ENCODE peak calls at places on chromosomes 12 and 14, in eight cellular contexts. N is IMR-90, K is GM23338, O is sigmoid colon, M is psoas muscle, L is uterus, E is cardiac muscle cell, P is lower lobe of right lung. R is an unnamed sample.

GRCh38 chr14:23542261-23542660 is 9.3 kb downstream of the ZFHX2 start:
- DNase-seq in N (no peak), K (no peak), O (no peak), M (no peak), L (no peak), E (no peak), P (no peak), R (no peak)

GRCh38 chr12:90075685-90076084 is 367.0 kb upstream of the ATP2B1 start:
- DNase-seq in N (no peak), K (no peak), O (no peak), M (no peak), L (no peak), E (no peak), P (no peak), R (no peak)

GRCh38 chr12:106753526-106753925 is 21.0 kb upstream of the RIC8B start:
- DNase-seq in N (no peak), K (no peak), O (no peak), M (no peak), L (no peak), E (no peak), P (no peak), R (no peak)

GRCh38 chr14:48537600-48537999 is 862.2 kb upstream of the MDGA2 start:
- DNase-seq in N (no peak), K (no peak), O (no peak), M (no peak), L (no peak), E (no peak), P (no peak), R (no peak)

GRCh38 chr12:49026678-49027480 is 8.3 kb upstream of the PRKAG1 start:
- DNase-seq in N (no peak), K (no peak), O (no peak), M (peak; percentile 51), L (peak; percentile 24), E (no peak), P (no peak), R (no peak)

GRCh38 chr14:75392686-75393641 is 34.9 kb upstream of the JDP2 start:
- DNase-seq in N (no peak), K (peak; percentile 37), O (no peak), M (no peak), L (no peak), E (no peak), P (no peak), R (no peak)

GRCh38 chr14:42930058-42930457 is 1323.4 kb downstream of the LRFN5 start:
- DNase-seq in N (peak; percentile 58), K (peak; percentile 3), O (no peak), M (no peak), L (no peak), E (no peak), P (no peak), R (no peak)

GRCh38 chr12:124570810-124571209 is 3.4 kb upstream of the NCOR2 start:
- DNase-seq in N (no peak), K (no peak), O (no peak), M (no peak), L (no peak), E (no peak), P (no peak), R (no peak)

GRCh38 chr14:99749142-99749541 is 44.1 kb upstream of the EML1 start:
- DNase-seq in N (no peak), K (peak; percentile 66), O (no peak), M (no peak), L (no peak), E (no peak), P (peak; percentile 20), R (peak; percentile 49)

GRCh38 chr14:93200553-93200952 is 6.3 kb downstream of the GON7 start:
- DNase-seq in N (no peak), K (peak; percentile 33), O (no peak), M (no peak), L (no peak), E (no peak), P (peak; percentile 67), R (no peak)

GRCh38 chr12:86331457-86331856 is 75.3 kb upstream of the MGAT4C start:
- DNase-seq in N (no peak), K (no peak), O (no peak), M (no peak), L (no peak), E (no peak), P (no peak), R (no peak)

GRCh38 chr12:117459229-117459628 is 97.8 kb upstream of the NOS1 start:
- DNase-seq in N (no peak), K (no peak), O (no peak), M (no peak), L (no peak), E (no peak), P (no peak), R (no peak)

GRCh38 chr14:31229638-31230229 is 22.1 kb upstream of the HECTD1 start:
- DNase-seq in N (peak; percentile 98), K (peak; percentile 51), O (peak; percentile 78), M (peak; percentile 84), L (peak; percentile 19), E (peak; percentile 99), P (peak; percentile 69), R (no peak)

GRCh38 chr12:77232045-77232444 is 166.7 kb upstream of the E2F7 start:
- DNase-seq in N (peak; percentile 57), K (no peak), O (no peak), M (no peak), L (peak; percentile 30), E (peak; percentile 74), P (no peak), R (no peak)

GRCh38 chr14:76767681-76768055 is 6.4 kb downstream of the VASH1 start:
- DNase-seq in N (no peak), K (no peak), O (no peak), M (no peak), L (no peak), E (no peak), P (no peak), R (no peak)

GRCh38 chr14:80698974-80699373 is 242.6 kb downstream of the CEP128 start:
- DNase-seq in N (no peak), K (no peak), O (no peak), M (no peak), L (no peak), E (no peak), P (no peak), R (no peak)

GRCh38 chr12:112788205-112788604 is 3.3 kb upstream of the RPH3A start:
- DNase-seq in N (no peak), K (peak; percentile 68), O (no peak), M (no peak), L (no peak), E (no peak), P (no peak), R (no peak)

GRCh38 chr14:103736546-103737431 is 21.2 kb downstream of the ZFYVE21 start:
- DNase-seq in N (no peak), K (no peak), O (peak; percentile 88), M (peak; percentile 70), L (peak; percentile 63), E (no peak), P (peak; percentile 39), R (no peak)

GRCh38 chr14:104292084-104292970 is 153.9 kb downstream of the KIF26A start:
- DNase-seq in N (no peak), K (no peak), O (peak; percentile 53), M (peak; percentile 15), L (no peak), E (no peak), P (peak; percentile 36), R (peak; percentile 5)

GRCh38 chr12:40055776-40056175 is 50.1 kb downstream of the SLC2A13 start:
- DNase-seq in N (no peak), K (no peak), O (no peak), M (no peak), L (no peak), E (no peak), P (no peak), R (no peak)

GRCh38 chr12:40056357-40056756 is 49.5 kb downstream of the SLC2A13 start:
- DNase-seq in N (no peak), K (no peak), O (no peak), M (no peak), L (no peak), E (no peak), P (no peak), R (no peak)

GRCh38 chr12:40054554-40055226 is 51.2 kb downstream of the SLC2A13 start:
- DNase-seq in N (peak; percentile 80), K (no peak), O (peak; percentile 74), M (no peak), L (no peak), E (peak; percentile 82), P (no peak), R (no peak)

GRCh38 chr12:40058721-40059190 is 47.1 kb downstream of the SLC2A13 start:
- DNase-seq in N (peak; percentile 5), K (no peak), O (no peak), M (no peak), L (no peak), E (peak; percentile 14), P (no peak), R (no peak)

DNA sequence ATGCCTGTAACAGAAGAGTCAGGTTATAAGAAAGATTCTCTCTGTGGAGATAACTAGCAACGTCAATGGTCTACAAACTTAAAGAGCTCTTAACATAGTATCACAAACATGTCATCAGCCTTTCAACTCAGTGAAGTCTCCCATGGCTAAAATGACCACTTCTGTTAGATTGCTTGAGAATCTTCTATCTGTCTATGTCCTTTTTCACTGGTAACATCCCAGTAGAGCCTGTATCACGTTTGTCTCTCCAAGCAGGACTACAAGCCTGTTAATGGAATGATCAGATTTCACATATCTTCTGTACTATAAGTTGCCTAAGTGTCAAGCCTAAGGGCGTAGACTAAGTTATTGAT is 50.7 kb downstream of the SLC2A13 start:
- DNase-seq in N (peak; percentile 19), K (no peak), O (no peak), M (no peak), L (no peak), E (no peak), P (no peak), R (no peak)
- TF ChIP-seq CTCF in N (no peak), K (no peak), O (no peak), M (no peak), L (no peak), E (no peak), P (no peak), R (no peak)

DNA sequence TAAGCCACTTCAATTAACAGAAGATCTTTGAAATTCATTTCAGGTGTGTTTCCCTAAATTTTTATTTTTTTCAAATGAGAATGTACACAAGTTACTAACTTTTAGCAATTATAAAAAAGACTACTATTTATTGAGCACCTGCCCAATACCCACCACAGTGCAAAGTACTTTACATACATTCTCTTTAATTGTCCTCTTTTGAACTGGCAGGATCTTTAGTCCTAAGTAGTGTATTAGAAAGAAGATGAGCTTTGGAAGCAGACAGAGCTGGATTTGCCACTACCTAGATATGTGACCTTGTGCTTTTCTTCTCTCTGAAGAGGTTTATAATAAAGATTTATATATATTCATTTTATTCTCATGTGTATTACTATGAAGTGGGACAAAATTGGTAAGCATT is 63.7 kb downstream of the TMEM117 start:
- DNase-seq in N (no peak), K (peak; percentile 21), O (no peak), M (no peak), L (no peak), E (no peak), P (no peak), R (no peak)
- H3K27ac ChIP-seq in N (no peak overlapping the region), K (no peak overlapping the region), O (no peak overlapping the region), M (no peak overlapping the region), L (no peak overlapping the region), E (no peak overlapping the region), P (no peak overlapping the region), R (no peak overlapping the region)

GRCh38 chr12:128792398-128792797 is 31.4 kb downstream of the SLC15A4 start:
- DNase-seq in N (no peak), K (no peak), O (peak; percentile 56), M (no peak), L (no peak), E (no peak), P (peak; percentile 34), R (no peak)
- H3K4me3 ChIP-seq in N (no peak overlapping the region), K (no peak overlapping the region), O (no peak overlapping the region), M (no peak overlapping the region), L (no peak overlapping the region), E (no peak overlapping the region), P (no peak overlapping the region), R (no peak overlapping the region)

GRCh38 chr14:77979171-77979570 is 179.3 kb downstream of the ADCK1 start:
- DNase-seq in N (no peak), K (no peak), O (no peak), M (no peak), L (no peak), E (no peak), P (no peak), R (no peak)
- TF ChIP-seq CTCF in N (no peak), K (no peak), O (no peak), M (no peak), L (no peak), E (no peak), P (no peak), R (no peak)

R was measured in WERI-Rb-1.